ENCODE peak calls at places on chromosome 11, in nine cellular contexts. Q, E, A, M, L, Z, Y, I and C are unnamed samples.

GRCh38 chr11:127056338-127056971 is 55.9 kb upstream of the KIRREL3 start:
- DNase-seq in Z (no peak), Q (no peak), E (no peak), M (no peak), L (no peak), Y (peak; percentile 4), A (no peak), I (peak; percentile 10), C (no peak)

GRCh38 chr11:66006891-66007176 is 4.5 kb downstream of the BANF1 start:
- DNase-seq in E (no peak), Z (no peak), I (no peak), M (no peak), Q (no peak), A (no peak), Y (no peak), L (no peak), C (no peak)

GRCh38 chr11:121564948-121565684 is 112.3 kb upstream of the SORL1-AS1 start:
- DNase-seq in Z (no peak), A (no peak), Y (no peak), I (no peak), L (no peak), M (no peak), E (no peak), Q (no peak), C (no peak)

GRCh38 chr11:12472401-12473065 is 95.2 kb downstream of the PARVA start:
- DNase-seq in Y (no peak), Z (no peak), M (peak; percentile 30), L (no peak), E (peak; percentile 38), I (no peak), A (no peak), Q (no peak), C (no peak)

GRCh38 chr11:98207086-98207485 is 813.7 kb upstream of the CNTN5 start:
- DNase-seq in I (no peak), Z (no peak), A (no peak), E (no peak), Y (no peak), Q (no peak), M (no peak), L (no peak), C (no peak)

GRCh38 chr11:45846174-45846675 is 1.1 kb upstream of the CRY2 start:
- DNase-seq in Z (no peak), L (no peak), A (no peak), Y (no peak), M (no peak), I (no peak), Q (no peak), E (no peak), C (no peak)

GRCh38 chr11:69101100-69101791 is 52.5 kb downstream of the TPCN2 start:
- DNase-seq in M (peak; percentile 83), Q (peak; percentile 64), A (peak; percentile 88), Y (peak; percentile 74), Z (peak; percentile 60), L (peak; percentile 19), E (peak; percentile 56), I (peak; percentile 72), C (peak; percentile 46)

GRCh38 chr11:108958446-108959123 is 293.7 kb downstream of the DDX10 start:
- DNase-seq in E (no peak), Q (no peak), A (no peak), M (peak; percentile 43), L (peak; percentile 78), Y (peak; percentile 64), I (peak; percentile 21), Z (no peak), C (no peak)

GRCh38 chr11:12864316-12865156 is 144.6 kb upstream of the RASSF10 start:
- DNase-seq in Y (peak; percentile 26), E (peak; percentile 89), I (peak; percentile 100), L (peak; percentile 89), A (peak; percentile 94), Q (no peak), M (peak; percentile 85), Z (no peak), C (no peak)

DNA sequence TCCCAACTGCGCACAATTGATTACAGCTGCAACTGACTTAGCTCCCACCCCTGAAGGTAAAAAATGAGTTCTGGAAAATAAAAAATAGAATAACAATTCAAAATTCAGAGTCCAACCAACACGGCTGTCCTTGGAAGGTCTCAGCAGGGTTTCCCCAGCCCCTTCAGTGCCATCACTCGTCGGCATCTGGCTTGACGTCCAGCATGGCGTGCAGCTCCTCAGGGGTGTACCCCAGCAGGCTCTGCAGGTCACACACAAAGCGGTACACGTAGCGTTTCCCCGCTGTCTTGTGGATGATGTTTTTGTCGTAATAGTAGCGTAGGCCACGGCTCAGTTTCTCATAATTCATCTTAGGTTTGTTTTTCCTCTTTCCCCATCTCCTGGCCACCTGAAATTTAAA is 125.2 kb downstream of the ETS1 start:
- DNase-seq in A (no peak), E (no peak), Z (no peak), Y (no peak), M (no peak), L (no peak), Q (no peak), I (no peak), C (no peak)
- H3K27ac ChIP-seq in A (no peak overlapping the region), E (no peak overlapping the region), Z (no peak overlapping the region), Y (no peak overlapping the region), M (no peak overlapping the region), L (peak overlapping the region; percentile 97), Q (no peak overlapping the region), I (no peak overlapping the region), C (no peak overlapping the region)

DNA sequence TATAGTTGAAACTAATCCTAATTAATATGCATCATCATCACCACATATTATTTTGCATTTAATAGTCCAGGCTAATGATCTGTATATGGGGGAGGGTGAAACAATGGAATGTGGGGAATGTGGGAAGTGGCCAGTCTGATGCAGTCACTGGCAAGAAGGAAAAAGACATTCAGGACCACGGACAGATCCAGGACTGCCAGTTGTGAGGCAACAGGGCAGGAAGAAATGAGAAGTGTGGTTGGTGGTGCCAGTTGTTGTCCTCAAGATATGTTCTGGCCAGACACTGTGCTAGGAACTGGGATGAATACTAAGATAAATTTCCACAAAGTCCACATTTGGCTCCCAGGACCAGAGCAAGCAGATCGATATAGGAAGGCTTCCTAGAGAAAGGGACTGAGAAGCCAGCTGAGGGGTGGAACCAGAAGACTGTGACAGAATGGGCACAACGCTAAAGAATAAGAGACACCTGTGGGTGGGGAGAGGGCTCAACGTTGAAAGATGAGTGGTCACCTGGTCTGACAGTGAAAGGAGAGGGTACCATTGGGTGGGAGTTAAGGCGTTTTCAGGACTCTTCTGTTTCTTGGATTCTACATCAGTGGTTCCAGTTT is 6.8 kb upstream of the TPBGL start:
- DNase-seq in Z (peak; percentile 35), L (peak; percentile 61), A (peak; percentile 73), Q (no peak), E (peak; percentile 87), Y (peak; percentile 37), M (peak; percentile 82), I (peak; percentile 89), C (peak; percentile 41)
- H3K27ac ChIP-seq in Z (no peak overlapping the region), L (no peak overlapping the region), A (no peak overlapping the region), Q (no peak overlapping the region), E (no peak overlapping the region), Y (no peak overlapping the region), M (no peak overlapping the region), I (no peak overlapping the region), C (no peak overlapping the region)

DNA sequence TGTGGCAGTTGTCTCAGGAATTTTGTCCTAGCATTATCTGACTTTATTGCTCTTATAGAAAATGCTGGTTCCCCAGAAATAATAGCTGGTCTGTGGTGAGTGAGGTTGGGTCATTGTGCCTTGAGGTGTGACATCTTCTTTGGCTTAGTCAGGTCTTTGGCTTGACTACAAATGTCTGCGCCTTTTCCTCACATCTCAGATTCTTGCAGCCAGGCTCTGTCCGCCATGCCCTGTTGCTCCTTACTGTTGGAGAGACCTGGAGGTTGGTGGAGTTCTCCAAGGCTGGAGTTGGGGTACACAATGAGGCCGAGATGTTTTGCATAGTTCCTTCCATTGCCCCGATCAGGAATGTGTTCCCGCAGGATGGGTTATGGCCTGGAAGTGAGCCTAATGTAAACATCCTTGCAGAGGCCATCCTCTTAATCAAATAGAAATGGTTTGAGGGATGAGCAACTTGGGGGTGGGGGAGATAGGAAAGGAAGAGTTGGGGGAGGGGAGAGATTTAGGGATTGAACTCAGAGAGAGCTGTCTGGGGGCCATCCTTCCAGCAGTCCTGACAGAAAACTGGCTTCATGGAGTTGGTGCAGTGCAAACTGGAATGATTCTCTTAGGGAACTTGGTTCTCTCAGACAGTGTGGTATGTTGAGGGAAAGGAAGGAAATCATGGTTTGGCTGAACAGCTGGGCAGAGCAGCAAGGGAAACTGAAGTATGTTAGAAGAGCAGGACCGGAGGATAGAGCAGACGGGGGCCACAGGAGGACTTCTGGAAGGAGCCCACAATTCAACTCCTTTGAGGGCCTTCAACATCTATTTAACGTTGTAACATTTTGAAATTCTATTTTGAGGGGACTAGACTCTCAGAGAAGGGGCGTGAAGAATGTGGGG is 49.9 kb downstream of the ZBTB16 start:
- DNase-seq in E (no peak), I (no peak), Z (no peak), Q (no peak), L (no peak), A (no peak), Y (no peak), M (no peak), C (no peak)
- H3K27ac ChIP-seq in E (no peak overlapping the region), I (no peak overlapping the region), Z (no peak overlapping the region), Q (peak overlapping the region; percentile 72), L (no peak overlapping the region), A (no peak overlapping the region), Y (no peak overlapping the region), M (no peak overlapping the region), C (peak overlapping the region; percentile 67)

GRCh38 chr11:92866679-92867282 is 102.7 kb upstream of the MTNR1B start:
- DNase-seq in Y (no peak), L (no peak), M (no peak), E (no peak), Z (no peak), I (no peak), A (no peak), Q (no peak), C (no peak)
- H3K27ac ChIP-seq in Y (no peak overlapping the region), L (no peak overlapping the region), M (no peak overlapping the region), E (no peak overlapping the region), Z (no peak overlapping the region), I (no peak overlapping the region), A (no peak overlapping the region), Q (no peak overlapping the region), C (no peak overlapping the region)